ENCODE peak calls at places on chromosomes 6 and 20, in five cellular contexts. R, Z, X, Y and P are unnamed samples. For H3K27me3, the result is how much of the 10 kb centered on the place peaks cover.

GRCh38 chr6:123509112-123509511 is 127.6 kb downstream of the TRDN start:
- DNase-seq in R (no peak), Z (no peak), X (no peak), Y (no peak), P (no peak)

GRCh38 chr6:130836071-130836670 is 9.0 kb downstream of the SMLR1 start:
- DNase-seq in R (no peak), Z (no peak), X (no peak), Y (no peak), P (no peak)

GRCh38 chr6:112983741-112984221 is 636.7 kb downstream of the RFPL4B start:
- DNase-seq in R (no peak), Z (no peak), X (no peak), Y (no peak), P (no peak)

GRCh38 chr20:62088258-62089127 is 22.8 kb upstream of the TAF4 start:
- DNase-seq in R (no peak), Z (no peak), X (peak), Y (no peak), P (no peak)

GRCh38 chr20:53957421-53958172 is 112.8 kb downstream of the BCAS1 start:
- DNase-seq in R (no peak), Z (no peak), X (no peak), Y (no peak), P (no peak)

GRCh38 chr6:14396826-14397517 is 279.4 kb downstream of the CD83 start:
- DNase-seq in R (no peak), Z (peak), X (peak), Y (peak), P (no peak)

GRCh38 chr6:162177733-162178132 is 549.8 kb downstream of the PRKN start:
- DNase-seq in R (no peak), Z (no peak), X (no peak), Y (no peak), P (no peak)

GRCh38 chr6:104531591-104531990 is 328.1 kb downstream of the HACE1 start:
- DNase-seq in R (no peak), Z (no peak), X (no peak), Y (no peak), P (no peak)

GRCh38 chr6:137150072-137150471 is 23.4 kb downstream of the IL22RA2 start:
- DNase-seq in R (no peak), Z (no peak), X (no peak), Y (no peak), P (no peak)

GRCh38 chr20:10178727-10179313 is 39.8 kb upstream of the SNAP25 start:
- DNase-seq in R (no peak), Z (no peak), X (no peak), Y (no peak), P (no peak)

GRCh38 chr6:151007069-151007468 is 141.6 kb downstream of the MTHFD1L start:
- DNase-seq in R (no peak), Z (no peak), X (no peak), Y (no peak), P (no peak)

GRCh38 chr20:62427172-62428007 is at the start of gene RBBP8NL:
- DNase-seq in R (no peak), Z (peak), X (no peak), Y (no peak), P (peak)

GRCh38 chr6:110597754-110598153 is 121.3 kb upstream of the SLC22A16 start:
- DNase-seq in R (no peak), Z (no peak), X (no peak), Y (no peak), P (no peak)

DNA sequence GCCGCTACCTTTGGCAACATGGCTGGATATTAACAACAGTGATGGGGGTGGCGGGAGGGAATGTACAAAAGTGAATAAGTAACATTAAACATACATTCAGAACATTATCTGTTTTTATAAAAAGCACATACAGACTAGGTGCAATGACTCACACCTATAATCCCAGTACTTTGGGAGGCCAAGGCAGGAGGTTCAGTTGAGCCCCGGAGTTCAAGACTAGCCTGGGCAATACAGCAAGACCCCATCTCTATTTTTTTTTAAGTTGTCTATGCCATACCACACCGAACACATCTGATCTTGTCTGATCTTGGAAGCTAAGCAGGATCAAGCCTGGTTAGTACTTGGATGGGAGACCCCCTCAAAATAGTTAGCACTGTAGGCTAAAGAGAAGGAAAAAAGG is 1.7 kb upstream of the HCK start:
- DNase-seq in R (no peak), Z (no peak), X (no peak), Y (no peak), P (no peak)
- H3K27me3 ChIP-seq in R (half or more), Z (under half), X (half or more), Y (under half), P (half or more)

GRCh38 chr6:3019065-3019464 is 19.4 kb downstream of the NQO2 start:
- DNase-seq in R (no peak), Z (no peak), X (no peak), Y (no peak), P (no peak)

GRCh38 chr6:3019749-3020320 is 20.1 kb downstream of the NQO2 start:
- DNase-seq in R (no peak), Z (no peak), X (no peak), Y (no peak), P (no peak)

GRCh38 chr6:3023663-3024483 is 24.2 kb downstream of the NQO2 start:
- DNase-seq in R (peak), Z (peak), X (peak), Y (peak), P (peak)

GRCh38 chr6:3026811-3027626 is 27.3 kb downstream of the NQO2 start:
- DNase-seq in R (peak), Z (no peak), X (no peak), Y (no peak), P (no peak)

DNA sequence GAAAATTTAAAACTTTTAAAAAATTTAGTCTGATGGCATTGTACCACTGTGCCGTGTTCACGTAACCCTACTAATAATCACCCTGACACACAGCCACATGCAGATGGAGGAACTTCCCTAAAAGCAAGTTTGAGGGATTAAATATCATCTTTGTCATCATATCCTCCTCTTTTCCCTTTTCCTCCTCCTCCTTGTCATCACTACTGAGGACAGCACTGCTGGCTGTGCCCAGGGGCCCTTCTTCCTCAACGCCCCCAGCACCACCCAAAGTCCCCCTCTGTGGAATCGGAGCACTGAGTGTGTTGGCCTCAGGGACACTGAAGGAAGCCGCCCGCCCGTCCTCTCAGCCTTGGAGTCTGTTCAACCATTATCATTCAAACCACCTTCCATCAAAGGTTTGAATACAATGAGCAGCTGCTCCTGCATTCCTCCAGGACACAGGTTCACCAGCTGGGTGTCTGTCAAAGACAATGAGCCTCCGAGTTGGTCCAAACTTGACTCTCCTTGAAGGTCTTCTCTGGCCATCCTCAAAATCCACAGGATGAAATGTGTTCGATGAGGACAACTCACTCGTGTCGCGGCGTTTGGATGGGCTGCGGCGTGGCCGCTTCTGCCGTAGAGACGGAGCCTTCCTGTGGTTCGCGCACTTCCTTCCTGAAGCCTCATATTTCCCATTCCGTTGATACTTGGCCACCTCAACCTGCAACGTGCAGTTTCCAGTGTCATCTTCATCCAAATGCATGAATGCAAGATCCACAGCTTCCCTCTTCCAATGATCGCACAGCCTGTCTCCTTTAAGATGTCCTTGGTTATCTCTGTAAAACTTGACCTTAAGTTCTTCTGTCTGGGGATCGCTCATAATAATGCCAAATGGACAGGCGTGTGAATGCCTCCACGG is 23.3 kb downstream of the NQO2 start:
- DNase-seq in R (peak), Z (no peak), X (no peak), Y (no peak), P (peak)
- H3K4me3 ChIP-seq in R (peak), Z (peak), X (no peak), Y (no peak), P (peak)

DNA sequence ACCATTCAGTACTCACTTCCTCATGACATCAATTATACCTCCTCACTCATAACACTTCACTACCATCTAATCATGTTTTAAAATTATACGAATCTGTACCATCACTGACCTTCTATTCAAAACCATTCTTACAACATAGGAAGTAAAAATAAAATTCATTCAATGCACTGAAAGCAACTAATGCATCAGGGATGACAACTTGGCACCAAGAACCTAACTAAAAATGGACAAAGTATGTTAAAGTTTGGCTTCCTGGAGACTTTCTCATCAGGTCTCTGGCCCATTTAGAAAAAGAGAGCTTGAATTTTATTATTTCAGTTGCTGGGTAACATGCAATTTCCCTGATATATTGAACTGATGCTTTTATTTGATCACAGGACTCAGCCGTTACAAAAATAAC is 17.0 kb downstream of the KLHL31 start:
- DNase-seq in R (no peak), Z (no peak), X (no peak), Y (no peak), P (no peak)
- H3K27me3 ChIP-seq in R (under half), Z (under half), X (under half), Y (under half), P (under half)

GRCh38 chr6:117561128-117561527 is 41.2 kb downstream of the GOPC start:
- DNase-seq in R (no peak), Z (no peak), X (no peak), Y (no peak), P (no peak)
- H3K4me3 ChIP-seq in R (no peak), Z (no peak), X (no peak), Y (no peak), P (no peak)

GRCh38 chr6:106002005-106002404 is 84.1 kb upstream of the PRDM1 start:
- DNase-seq in R (no peak), Z (no peak), X (no peak), Y (no peak), P (no peak)
- H3K27me3 ChIP-seq in R (under half), Z (under half), X (under half), Y (under half), P (half or more)

GRCh38 chr6:7725412-7725811 is 487 bp upstream of the BMP6 start:
- DNase-seq in R (no peak), Z (no peak), X (no peak), Y (no peak), P (no peak)
- H3K4me3 ChIP-seq in R (peak), Z (peak), X (no peak), Y (no peak), P (peak)

GRCh38 chr6:10429638-10430427 is 15.0 kb upstream of the TFAP2A start:
- DNase-seq in R (no peak), Z (no peak), X (no peak), Y (no peak), P (no peak)
- H3K27me3 ChIP-seq in R (half or more), Z (under half), X (under half), Y (under half), P (under half)